ENCODE peak calls at places on chromosomes 5 and 9, in four cellular contexts. K, X, P and L are unnamed samples.

GRCh38 chr9:34607331-34607730 is 4.6 kb downstream of the RPP25L start:
- DNase-seq in X (no peak), K (no peak), P (no peak), L (no peak)

GRCh38 chr5:3284506-3284905 is 311.1 kb upstream of the IRX1 start:
- DNase-seq in P (no peak), K (no peak), X (no peak), L (no peak)

GRCh38 chr5:141560141-141560540 is 58.7 kb downstream of the DIAPH1 start:
- DNase-seq in X (no peak), K (no peak), P (no peak), L (no peak)

GRCh38 chr9:19102181-19102630 is 498 bp downstream of the HAUS6 start:
- DNase-seq in K (peak; percentile 28), X (peak; percentile 62), P (peak; percentile 63), L (no peak)

GRCh38 chr9:114350636-114351396 is 21.1 kb downstream of the ORM2 start:
- DNase-seq in X (no peak), K (no peak), P (no peak), L (no peak)

GRCh38 chr5:179344301-179345178 is 721 bp downstream of the ADAMTS2 start:
- DNase-seq in P (peak; percentile 63), X (no peak), K (no peak), L (no peak)

GRCh38 chr9:134413890-134414731 is 87.9 kb downstream of the RXRA start:
- DNase-seq in X (no peak), K (peak; percentile 87), P (peak; percentile 59), L (peak; percentile 60)

GRCh38 chr9:131588396-131588795 is 43.1 kb downstream of the PRRT1B start:
- DNase-seq in X (no peak), P (no peak), K (no peak), L (no peak)

GRCh38 chr5:177982956-177983355 is 13.1 kb downstream of the PROP1 start:
- DNase-seq in P (no peak), K (no peak), X (no peak), L (no peak)

GRCh38 chr9:103755441-103755840 is 338.7 kb upstream of the SMC2 start:
- DNase-seq in P (no peak), K (no peak), X (no peak), L (no peak)

GRCh38 chr9:29044959-29045358 is 1471.7 kb upstream of the C9orf72 start:
- DNase-seq in K (peak; percentile 9), P (no peak), X (no peak), L (no peak)

GRCh38 chr9:95038666-95039065 is 278.8 kb downstream of the FANCC start:
- DNase-seq in K (no peak), P (no peak), X (no peak), L (no peak)

GRCh38 chr5:111887706-111888105 is 130.7 kb upstream of the NREP start:
- DNase-seq in K (no peak), X (no peak), P (no peak), L (no peak)

GRCh38 chr5:129904102-129904666 is at the start of gene CHSY3:
- DNase-seq in X (no peak), P (peak; percentile 71), K (peak; percentile 40), L (peak; percentile 11)

GRCh38 chr9:82334286-82334685 is 345.7 kb downstream of the SPATA31D1 start:
- DNase-seq in K (no peak), X (no peak), P (no peak), L (no peak)

GRCh38 chr9:82333671-82334070 is 345.1 kb downstream of the SPATA31D1 start:
- DNase-seq in K (no peak), X (no peak), P (no peak), L (no peak)

GRCh38 chr9:82332774-82333152 is 344.2 kb downstream of the SPATA31D1 start:
- DNase-seq in X (no peak), K (no peak), P (no peak), L (no peak)

GRCh38 chr9:82331091-82331490 is 342.5 kb downstream of the SPATA31D1 start:
- DNase-seq in P (no peak), K (no peak), X (no peak), L (no peak)

GRCh38 chr9:82332018-82332773 is 343.6 kb downstream of the SPATA31D1 start:
- DNase-seq in X (no peak), K (peak; percentile 31), P (no peak), L (peak; percentile 60)
- H3K4me3 ChIP-seq in X (no peak overlapping the region), K (peak overlapping the region; percentile 0), P (no peak overlapping the region), L (no peak overlapping the region)

DNA sequence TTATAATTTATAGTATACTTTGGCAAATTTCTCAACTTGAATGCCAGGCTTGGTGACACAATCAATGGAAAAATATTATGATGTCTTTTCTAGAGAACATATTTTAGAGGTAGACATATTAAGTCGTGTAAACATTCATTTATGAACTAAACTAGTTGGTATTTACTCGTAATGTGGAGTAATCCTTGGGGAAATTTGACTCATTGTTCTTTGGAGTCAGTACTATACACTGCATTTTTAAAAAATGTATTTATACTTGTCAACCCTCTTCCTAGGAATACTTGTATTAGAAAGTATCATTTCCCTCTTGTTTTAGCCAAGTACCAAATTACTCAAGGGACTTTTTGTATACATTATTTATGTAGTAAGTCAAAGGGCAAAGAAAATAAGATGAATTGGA is 248.0 kb upstream of the IZUMO3 start:
- DNase-seq in P (no peak), K (no peak), X (no peak), L (no peak)
- H3K9me3 ChIP-seq in P (no peaks in the 10 kb centered on the region), K (no peaks in the 10 kb centered on the region), X (no peaks in the 10 kb centered on the region), L (no peaks in the 10 kb centered on the region)

DNA sequence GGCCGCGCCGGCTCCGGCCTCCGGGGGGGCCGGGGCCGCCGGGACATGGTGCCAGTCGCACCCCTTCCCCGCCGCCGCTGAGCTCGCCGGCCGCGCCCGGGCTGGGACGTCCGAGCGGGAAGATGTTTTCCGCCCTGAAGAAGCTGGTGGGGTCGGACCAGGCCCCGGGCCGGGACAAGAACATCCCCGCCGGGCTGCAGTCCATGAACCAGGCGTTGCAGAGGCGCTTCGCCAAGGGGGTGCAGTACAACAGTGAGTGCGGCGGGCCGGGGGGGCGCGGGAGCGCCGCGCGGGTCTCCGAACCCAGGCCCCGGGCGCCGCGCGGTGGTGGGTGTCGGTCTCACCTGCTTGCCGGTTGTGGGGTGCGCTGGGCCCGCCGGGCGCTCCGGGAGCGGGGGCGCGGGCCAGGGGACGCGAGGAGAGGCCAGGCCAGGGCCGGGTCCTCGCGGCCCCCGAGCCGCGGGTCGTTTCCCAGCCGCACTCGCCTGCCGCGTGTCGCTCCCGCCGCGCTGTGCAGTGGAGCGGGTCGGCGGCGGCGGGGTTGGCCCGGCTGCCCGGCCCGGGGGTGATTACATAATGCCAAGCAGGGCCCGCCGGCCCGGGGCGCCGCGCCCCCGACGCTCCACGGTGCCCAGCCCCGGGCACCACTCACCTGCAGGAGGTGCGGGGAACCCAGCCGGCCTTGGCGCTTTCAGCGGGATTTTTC is 480 bp downstream of the RABL6 start:
- DNase-seq in K (no peak), P (peak; percentile 70), X (peak; percentile 67), L (no peak)
- H3K4me3 ChIP-seq in K (peak overlapping the region; percentile 88), P (peak overlapping the region; percentile 94), X (peak overlapping the region; percentile 85), L (peak overlapping the region; percentile 78)

GRCh38 chr5:40121236-40121635 is 558.5 kb upstream of the PTGER4 start:
- DNase-seq in P (no peak), X (no peak), K (no peak), L (no peak)
- H3K9me3 ChIP-seq in P (no peaks in the 10 kb centered on the region), X (no peaks in the 10 kb centered on the region), K (peaks cover 16% of the 10 kb centered on the region), L (peaks cover 13% of the 10 kb centered on the region)

DNA sequence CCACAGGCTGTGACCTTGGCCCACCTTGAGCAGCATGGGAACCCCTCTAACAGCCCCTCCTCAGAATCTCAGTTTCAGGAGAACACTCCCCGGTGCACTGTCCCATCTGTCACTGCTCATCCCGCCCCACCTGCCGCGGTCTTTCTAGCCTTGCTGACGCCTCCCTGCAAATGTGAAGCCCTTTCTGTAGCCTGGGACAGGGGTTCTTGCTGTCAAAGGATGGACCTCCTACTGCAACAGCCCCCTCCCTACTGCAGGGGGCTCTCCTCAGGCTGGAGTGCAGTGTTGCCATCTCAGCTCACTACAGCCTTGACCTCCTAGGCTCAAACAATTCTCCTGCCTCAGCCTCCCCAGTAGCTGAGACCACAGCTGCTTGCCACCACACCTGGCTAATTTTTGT is 20.0 kb downstream of the OR2V1 start:
- DNase-seq in K (no peak), X (no peak), P (no peak), L (no peak)
- H3K4me3 ChIP-seq in K (no peak overlapping the region), X (no peak overlapping the region), P (no peak overlapping the region), L (no peak overlapping the region)

GRCh38 chr5:95895771-95896170 is 65.9 kb downstream of the ELL2 start:
- DNase-seq in K (no peak), P (no peak), X (no peak), L (no peak)
- H3K9me3 ChIP-seq in K (no peaks in the 10 kb centered on the region), P (no peaks in the 10 kb centered on the region), X (no peaks in the 10 kb centered on the region), L (no peaks in the 10 kb centered on the region)

DNA sequence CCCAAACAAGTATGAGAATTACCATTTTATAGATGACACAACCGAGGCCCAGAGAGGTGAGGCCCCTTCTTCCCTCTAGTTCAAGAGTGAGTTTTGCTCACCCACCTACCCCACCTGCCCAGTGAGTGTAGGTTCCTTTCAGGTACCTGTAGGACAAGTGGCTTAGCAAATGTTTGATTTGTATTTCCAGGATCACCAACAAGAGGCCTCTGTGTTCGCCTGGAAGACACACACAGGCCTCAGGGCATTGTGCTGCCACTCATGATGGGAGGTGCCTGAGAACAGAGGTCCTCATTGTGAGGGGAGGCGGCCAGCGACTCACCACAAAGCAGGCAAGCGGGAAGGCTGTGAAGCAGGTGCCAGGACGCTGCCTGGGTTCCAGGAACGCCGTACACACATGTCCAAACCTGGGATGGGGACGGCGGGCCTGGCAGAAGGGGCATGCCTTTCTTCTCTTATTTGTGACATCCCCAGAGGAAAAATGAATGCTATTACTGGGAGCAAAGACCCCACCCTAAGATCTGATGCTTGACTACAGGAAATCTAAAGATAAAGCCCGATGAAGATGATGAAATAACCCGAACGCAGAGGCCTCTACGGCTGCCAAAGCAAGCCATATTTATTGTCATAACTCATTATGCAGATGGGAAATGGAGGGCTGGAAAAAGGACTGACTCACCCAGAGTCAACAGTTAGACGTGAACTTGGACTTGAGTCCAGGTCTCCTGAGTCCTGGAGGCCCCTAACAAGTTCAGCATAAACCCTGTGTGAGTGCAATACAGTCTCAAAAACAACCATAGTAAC is 60.2 kb upstream of the SLC25A51 start:
- DNase-seq in X (no peak), K (peak; percentile 54), P (no peak), L (peak; percentile 71)
- H3K4me3 ChIP-seq in X (no peak overlapping the region), K (no peak overlapping the region), P (no peak overlapping the region), L (no peak overlapping the region)